ENCODE peak calls at places on chromosomes 11 and 22, in seven cellular contexts. C, N, J, O, X, I and M are unnamed samples.

GRCh38 chr11:9260182-9261146 is 4.7 kb downstream of the DENND5A start:
- DNase-seq in J (no peak), X (no peak), C (no peak), N (peak; percentile 41), O (no peak), I (no peak), M (no peak)

GRCh38 chr22:36856121-36856791 is 4.5 kb upstream of the NCF4 start:
- DNase-seq in I (no peak), C (peak; percentile 77), X (peak; percentile 99), J (peak; percentile 73), N (peak; percentile 89), O (peak; percentile 66), M (peak; percentile 64)

GRCh38 chr11:122202161-122202950 is 86.3 kb upstream of the BLID start:
- DNase-seq in N (peak; percentile 16), X (peak; percentile 53), J (peak; percentile 75), O (peak; percentile 6), I (no peak), C (no peak), M (no peak)

GRCh38 chr11:114478768-114479167 is 39.5 kb downstream of the REXO2 start:
- DNase-seq in N (no peak), O (peak; percentile 34), X (no peak), C (no peak), I (no peak), J (no peak), M (peak; percentile 37)

GRCh38 chr11:28649922-28650321 is 541.7 kb downstream of the METTL15 start:
- DNase-seq in I (no peak), J (no peak), X (no peak), O (no peak), C (no peak), N (no peak), M (no peak)

GRCh38 chr11:104653011-104653806 is 245.1 kb downstream of the CASP12 start:
- DNase-seq in C (no peak), N (peak; percentile 17), O (no peak), I (no peak), X (no peak), J (no peak), M (peak; percentile 17)

GRCh38 chr11:64248578-64248977 is 1.8 kb upstream of the PPP1R14B start:
- DNase-seq in N (no peak), O (no peak), X (peak; percentile 70), I (no peak), J (no peak), C (peak; percentile 31), M (no peak)

GRCh38 chr11:121711900-121712424 is 259.2 kb upstream of the SORL1-AS1 start:
- DNase-seq in C (no peak), N (no peak), O (peak; percentile 74), I (no peak), X (no peak), J (no peak), M (no peak)

GRCh38 chr11:132115454-132115853 is 745.0 kb downstream of the NTM start:
- DNase-seq in N (no peak), O (no peak), J (no peak), X (no peak), I (no peak), C (no peak), M (no peak)

GRCh38 chr11:2215561-2216399 is 44.2 kb upstream of the TH start:
- DNase-seq in N (peak; percentile 27), I (no peak), C (peak; percentile 12), J (no peak), X (no peak), O (peak; percentile 46), M (peak; percentile 42)

GRCh38 chr11:2219318-2220017 is 47.9 kb upstream of the TH start:
- DNase-seq in C (no peak), I (no peak), O (no peak), X (no peak), N (no peak), J (no peak), M (no peak)

GRCh38 chr11:2216400-2217064 is 44.9 kb upstream of the TH start:
- DNase-seq in I (no peak), J (no peak), X (no peak), N (peak; percentile 22), C (no peak), O (no peak), M (no peak)

GRCh38 chr11:2218234-2218633 is 46.6 kb upstream of the TH start:
- DNase-seq in N (no peak), C (no peak), I (no peak), O (no peak), J (no peak), X (no peak), M (no peak)

GRCh38 chr11:2217211-2218081 is 45.8 kb upstream of the TH start:
- DNase-seq in C (no peak), X (no peak), J (no peak), O (no peak), N (peak; percentile 19), I (no peak), M (no peak)
- TF ChIP-seq JUND in C (no peak), X (no peak), J (no peak), O (no peak), N (no peak), I (no peak), M (no peak)

DNA sequence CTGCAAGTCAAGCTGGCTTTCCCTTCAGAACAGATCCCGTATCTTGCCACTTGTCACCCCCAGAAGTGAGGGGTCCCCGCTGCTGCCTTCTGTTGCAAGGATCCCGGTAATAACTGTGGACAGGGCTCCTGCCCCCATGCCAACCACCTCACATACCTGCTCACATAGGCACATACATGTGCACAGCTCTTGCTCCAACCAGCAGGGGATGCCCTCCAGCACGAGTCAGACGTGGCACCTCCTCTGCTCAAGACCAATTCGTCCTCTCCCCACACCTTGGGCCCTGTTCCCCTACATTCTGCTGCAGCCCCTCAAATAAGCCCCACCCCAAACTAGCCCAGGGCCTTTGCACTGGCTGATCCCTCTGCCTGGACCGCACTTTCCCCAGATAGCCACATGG is 163.3 kb downstream of the CRYBB2 start:
- DNase-seq in C (no peak), O (no peak), J (no peak), N (no peak), I (no peak), X (no peak), M (no peak)
- TF ChIP-seq JUND in C (no peak), O (no peak), J (no peak), N (no peak), I (no peak), X (no peak), M (no peak)

GRCh38 chr22:21951062-21951461 is 1.6 kb downstream of the PPM1F start:
- DNase-seq in C (no peak), N (no peak), O (no peak), I (no peak), X (no peak), J (no peak), M (no peak)
- TF ChIP-seq JUND in C (no peak), N (no peak), O (no peak), I (no peak), X (no peak), J (no peak), M (no peak)

DNA sequence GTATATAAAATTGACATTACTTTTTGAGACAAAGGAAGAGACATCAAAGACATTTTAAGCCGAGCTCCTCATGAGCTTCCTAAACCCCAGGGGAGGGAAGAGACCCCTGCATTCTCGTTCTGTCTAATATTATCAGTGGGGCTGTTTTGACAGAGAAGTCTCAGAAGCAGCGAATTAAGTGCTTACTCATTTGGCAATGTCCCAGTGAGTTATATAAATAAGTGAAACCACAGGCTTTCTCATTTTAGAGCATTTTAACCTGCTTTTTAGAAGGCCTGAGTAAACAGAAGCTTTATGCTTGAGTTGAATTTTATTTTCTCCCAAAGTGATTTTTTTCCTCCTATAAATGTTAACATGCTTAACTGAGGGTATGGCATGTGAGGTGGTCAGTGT is 23.2 kb upstream of the C1QTNF4 start:
- DNase-seq in I (no peak), J (no peak), O (no peak), C (no peak), X (no peak), N (no peak), M (no peak)
- TF ChIP-seq JUND in I (no peak), J (no peak), O (no peak), C (no peak), X (no peak), N (no peak), M (no peak)

GRCh38 chr11:76119779-76120178 is 86.5 kb downstream of the WNT11 start:
- DNase-seq in O (no peak), C (no peak), I (no peak), N (no peak), J (no peak), X (no peak), M (no peak)
- TF ChIP-seq JUND in O (no peak), C (no peak), I (no peak), N (no peak), J (no peak), X (no peak), M (no peak)

DNA sequence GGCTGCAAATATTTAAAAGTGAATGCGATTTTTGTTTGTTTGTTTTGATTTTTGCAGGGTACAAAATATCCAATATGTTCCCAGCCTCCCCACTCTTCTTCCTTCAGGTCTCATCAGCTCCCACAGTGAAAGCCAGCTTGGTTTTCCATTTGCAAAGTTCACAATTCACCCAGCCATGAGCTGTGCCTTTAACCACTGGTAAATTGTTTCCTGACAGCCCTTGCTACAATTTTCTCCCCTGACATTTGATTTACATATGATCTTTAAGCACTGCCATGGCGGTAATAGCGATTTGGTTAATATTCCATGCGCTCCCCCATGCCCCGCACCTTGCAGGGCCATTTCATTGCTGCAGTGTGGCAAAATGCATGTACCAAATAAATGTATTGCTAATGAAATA is 385.9 kb downstream of the MIAT start:
- DNase-seq in C (no peak), I (no peak), O (no peak), X (no peak), J (no peak), N (no peak), M (no peak)
- TF ChIP-seq JUND in C (no peak), I (no peak), O (no peak), X (no peak), J (no peak), N (no peak), M (no peak)